ENCODE peak calls at places on chromosome 11, in eight cellular contexts. E, Z, M, Q, D, X, C and O are unnamed samples.

GRCh38 chr11:36774603-36775002 is 176.6 kb upstream of the RAG2 start:
- DNase-seq in E (no peak), Z (no peak), M (no peak), Q (no peak), D (no peak), X (no peak), C (no peak), O (no peak)

GRCh38 chr11:132114185-132114584 is 743.8 kb downstream of the NTM start:
- DNase-seq in E (peak; percentile 46), Z (peak; percentile 72), M (no peak), Q (peak; percentile 52), D (no peak), X (no peak), C (peak; percentile 78), O (peak; percentile 50)

GRCh38 chr11:135027461-135027860 is 615.4 kb upstream of the B3GAT1 start:
- DNase-seq in E (peak; percentile 35), Z (peak; percentile 70), M (no peak), Q (no peak), D (no peak), X (peak; percentile 7), C (peak; percentile 89), O (peak; percentile 86)

GRCh38 chr11:27698872-27699241 is 1.4 kb downstream of the BDNF start:
- DNase-seq in E (peak; percentile 74), Z (peak; percentile 96), M (peak; percentile 78), Q (peak; percentile 82), D (peak; percentile 82), X (no peak), C (peak; percentile 97), O (peak; percentile 95)

GRCh38 chr11:76629133-76629852 is 41.3 kb downstream of the LRRC32 start:
- DNase-seq in E (no peak), Z (no peak), M (peak; percentile 32), Q (peak; percentile 63), D (peak; percentile 81), X (no peak), C (no peak), O (no peak)

GRCh38 chr11:78652866-78653265 is 78.2 kb upstream of the NARS2 start:
- DNase-seq in E (no peak), Z (no peak), M (no peak), Q (no peak), D (no peak), X (no peak), C (no peak), O (no peak)

GRCh38 chr11:76752321-76753175 is 30.6 kb upstream of the TSKU start:
- DNase-seq in E (peak; percentile 71), Z (no peak), M (peak; percentile 83), Q (peak; percentile 93), D (peak; percentile 90), X (no peak), C (no peak), O (no peak)

GRCh38 chr11:120331301-120331966 is 4.8 kb upstream of the ARHGEF12 start:
- DNase-seq in E (peak; percentile 70), Z (no peak), M (peak; percentile 35), Q (no peak), D (no peak), X (peak; percentile 74), C (no peak), O (no peak)

GRCh38 chr11:118572914-118573550 is 823 bp downstream of the ARCN1 start:
- DNase-seq in E (no peak), Z (no peak), M (no peak), Q (no peak), D (no peak), X (peak; percentile 5), C (peak; percentile 12), O (no peak)

GRCh38 chr11:61049854-61050253 is 52.4 kb upstream of the CD5 start:
- DNase-seq in E (no peak), Z (no peak), M (no peak), Q (no peak), D (no peak), X (no peak), C (no peak), O (no peak)

GRCh38 chr11:132101861-132102260 is 731.4 kb downstream of the NTM start:
- DNase-seq in E (no peak), Z (no peak), M (no peak), Q (no peak), D (no peak), X (no peak), C (no peak), O (no peak)

GRCh38 chr11:46120711-46121327 is 435 bp downstream of the PHF21A start:
- DNase-seq in E (peak; percentile 43), Z (peak; percentile 54), M (peak; percentile 40), Q (peak; percentile 54), D (no peak), X (peak; percentile 19), C (peak; percentile 91), O (peak; percentile 49)

GRCh38 chr11:131957891-131958290 is 587.5 kb downstream of the NTM start:
- DNase-seq in E (no peak), Z (no peak), M (no peak), Q (no peak), D (no peak), X (no peak), C (no peak), O (no peak)

GRCh38 chr11:17408641-17409040 is 20.2 kb upstream of the KCNJ11 start:
- DNase-seq in E (no peak), Z (no peak), M (no peak), Q (no peak), D (peak; percentile 45), X (no peak), C (no peak), O (no peak)

GRCh38 chr11:65616575-65617001 is 1.0 kb downstream of the PCNX3 start:
- DNase-seq in E (no peak), Z (no peak), M (no peak), Q (no peak), D (no peak), X (no peak), C (no peak), O (no peak)

GRCh38 chr11:112285918-112286317 is 25.3 kb upstream of the PLET1 start:
- DNase-seq in E (no peak), Z (no peak), M (no peak), Q (no peak), D (no peak), X (no peak), C (peak; percentile 28), O (no peak)

GRCh38 chr11:45928535-45929215 is 6.2 kb downstream of the LARGE2 start:
- DNase-seq in E (no peak), Z (no peak), M (no peak), Q (no peak), D (peak; percentile 59), X (no peak), C (no peak), O (no peak)

GRCh38 chr11:114134870-114135269 is 75.4 kb downstream of the ZBTB16 start:
- DNase-seq in E (no peak), Z (no peak), M (no peak), Q (no peak), D (no peak), X (no peak), C (no peak), O (no peak)

GRCh38 chr11:114132944-114133394 is 73.5 kb downstream of the ZBTB16 start:
- DNase-seq in E (no peak), Z (no peak), M (no peak), Q (no peak), D (no peak), X (no peak), C (no peak), O (no peak)

GRCh38 chr11:114131366-114131963 is 72.0 kb downstream of the ZBTB16 start:
- DNase-seq in E (no peak), Z (no peak), M (no peak), Q (no peak), D (no peak), X (no peak), C (no peak), O (no peak)

GRCh38 chr11:114133548-114134329 is 74.2 kb downstream of the ZBTB16 start:
- DNase-seq in E (no peak), Z (no peak), M (no peak), Q (no peak), D (no peak), X (no peak), C (no peak), O (no peak)

DNA sequence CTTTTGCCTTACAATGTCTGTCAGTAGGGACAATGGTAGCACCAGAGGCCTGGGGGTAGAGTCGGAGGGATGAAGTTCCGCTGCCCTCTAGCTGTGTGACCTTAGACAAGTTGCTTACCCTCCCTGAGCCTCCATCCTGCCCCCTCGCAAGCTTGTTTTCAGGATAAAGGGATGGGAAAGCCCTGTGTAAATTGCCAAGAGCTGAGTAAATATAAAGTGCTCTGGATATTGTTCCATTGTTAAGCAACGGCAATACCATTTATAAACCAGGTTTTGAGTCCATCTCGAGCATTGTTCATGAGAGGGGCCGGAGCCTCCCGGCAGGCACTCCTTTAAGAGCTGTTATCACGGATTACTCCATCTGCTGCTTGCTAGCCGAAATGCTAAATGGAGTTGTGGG is 72.9 kb downstream of the ZBTB16 start:
- DNase-seq in E (no peak), Z (no peak), M (no peak), Q (no peak), D (no peak), X (no peak), C (no peak), O (no peak)
- TF ChIP-seq CTCF in E (no peak), Z (no peak), M (no peak), Q (no peak), D (no peak), X (no peak), C (no peak), O (no peak)

DNA sequence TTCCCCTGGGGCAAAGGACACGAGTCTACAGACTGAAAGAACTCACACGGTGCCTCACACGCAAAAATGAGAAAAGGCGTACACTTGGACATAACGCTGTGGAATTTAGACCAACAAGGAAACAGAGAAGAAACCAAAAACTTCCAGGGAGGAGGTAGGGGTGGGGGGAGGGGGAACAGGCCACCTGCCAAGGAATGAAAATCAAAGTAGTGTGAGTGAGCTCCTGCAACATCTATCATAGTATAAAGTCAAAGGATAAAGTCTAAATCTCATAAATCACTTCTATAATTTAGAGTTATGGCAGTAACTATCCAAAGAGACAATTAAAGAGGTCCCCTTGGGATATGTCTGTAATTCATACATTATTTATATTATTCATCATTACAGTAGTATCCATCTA is 10.0 kb upstream of the IRAG1 start:
- DNase-seq in E (no peak), Z (no peak), M (no peak), Q (no peak), D (no peak), X (no peak), C (no peak), O (no peak)
- TF ChIP-seq CTCF in E (no peak), Z (no peak), M (no peak), Q (no peak), D (no peak), X (no peak), C (no peak), O (no peak)

GRCh38 chr11:12824281-12825041 is 150.2 kb downstream of the TEAD1 start:
- DNase-seq in E (peak; percentile 62), Z (no peak), M (no peak), Q (peak; percentile 35), D (no peak), X (no peak), C (peak; percentile 28), O (no peak)
- TF ChIP-seq CTCF in E (no peak), Z (no peak), M (no peak), Q (peak; percentile 40), D (no peak), X (no peak), C (no peak), O (no peak)

DNA sequence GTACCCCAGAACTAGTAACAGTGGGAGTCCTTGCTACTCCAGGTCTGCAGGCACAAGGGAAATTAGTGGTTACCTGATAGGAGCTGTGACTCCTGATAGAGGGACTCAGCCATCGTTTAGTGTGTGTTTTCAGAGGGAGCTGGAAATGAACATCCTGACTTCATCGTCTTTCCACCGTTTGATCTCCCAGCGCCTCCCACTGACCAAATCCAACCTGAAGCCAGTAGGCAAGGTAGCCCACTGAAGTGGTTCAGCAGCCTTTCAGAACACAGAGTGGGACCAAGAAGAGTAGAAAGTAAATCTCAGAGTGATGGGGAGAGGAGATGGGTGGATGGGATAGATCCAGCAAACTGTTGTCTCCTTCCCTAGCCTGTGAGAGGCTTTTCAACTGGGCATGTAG is 385.9 kb downstream of the INSC start:
- DNase-seq in E (no peak), Z (no peak), M (no peak), Q (no peak), D (no peak), X (no peak), C (peak; percentile 9), O (no peak)
- TF ChIP-seq CTCF in E (no peak), Z (no peak), M (no peak), Q (no peak), D (no peak), X (no peak), C (no peak), O (no peak)